ENCODE peak calls at places on chromosomes 11 and 22, in six cellular contexts. One of them, this sample, is unnamed.

GRCh38 chr11:93131709-93132108 is 66.1 kb downstream of the SLC36A4 start:
- DNase-seq in mesendoderm: peak
- DNase-seq in H1: no peak
- DNase-seq in neuronal stem cell: no peak
- DNase-seq in mesenchymal stem cell: no peak
- DNase-seq in H9: no peak
- DNase-seq in this sample: no peak

GRCh38 chr22:33577862-33578411 is 342.3 kb downstream of the LARGE1 start:
- DNase-seq in mesendoderm: no peak
- DNase-seq in H1: no peak
- DNase-seq in neuronal stem cell: no peak
- DNase-seq in mesenchymal stem cell: no peak
- DNase-seq in H9: no peak
- DNase-seq in this sample: no peak

GRCh38 chr11:131671764-131672163 is 301.3 kb downstream of the NTM start:
- DNase-seq in mesendoderm: peak
- DNase-seq in H1: peak
- DNase-seq in neuronal stem cell: no peak
- DNase-seq in mesenchymal stem cell: no peak
- DNase-seq in H9: peak
- DNase-seq in this sample: no peak

GRCh38 chr11:44388828-44389645 is 79.1 kb upstream of the ALX4 start:
- DNase-seq in mesendoderm: peak
- DNase-seq in H1: peak
- DNase-seq in neuronal stem cell: no peak
- DNase-seq in mesenchymal stem cell: no peak
- DNase-seq in H9: no peak
- DNase-seq in this sample: no peak

GRCh38 chr11:118441770-118442169 is 5.5 kb downstream of the KMT2A start:
- DNase-seq in mesendoderm: no peak
- DNase-seq in H1: no peak
- DNase-seq in neuronal stem cell: no peak
- DNase-seq in mesenchymal stem cell: no peak
- DNase-seq in H9: no peak
- DNase-seq in this sample: no peak

GRCh38 chr22:20324139-20324516 is 4.3 kb upstream of the DGCR6L start:
- DNase-seq in mesendoderm: no peak
- DNase-seq in H1: no peak
- DNase-seq in neuronal stem cell: no peak
- DNase-seq in mesenchymal stem cell: no peak
- DNase-seq in H9: peak
- DNase-seq in this sample: no peak

GRCh38 chr11:8091671-8092070 is 10.7 kb downstream of the TUB start:
- DNase-seq in mesendoderm: no peak
- DNase-seq in H1: no peak
- DNase-seq in neuronal stem cell: no peak
- DNase-seq in mesenchymal stem cell: no peak
- DNase-seq in H9: peak
- DNase-seq in this sample: no peak

GRCh38 chr11:128471138-128471661 is 116.2 kb downstream of the ETS1 start:
- DNase-seq in mesendoderm: no peak
- DNase-seq in H1: no peak
- DNase-seq in neuronal stem cell: no peak
- DNase-seq in mesenchymal stem cell: no peak
- DNase-seq in H9: no peak
- DNase-seq in this sample: no peak

GRCh38 chr22:35889071-35889470 is 139.6 kb downstream of the RBFOX2 start:
- DNase-seq in mesendoderm: no peak
- DNase-seq in H1: no peak
- DNase-seq in neuronal stem cell: no peak
- DNase-seq in mesenchymal stem cell: no peak
- DNase-seq in H9: no peak
- DNase-seq in this sample: no peak

GRCh38 chr11:60951909-60952741 is at the start of gene SLC15A3:
- DNase-seq in mesendoderm: peak
- DNase-seq in H1: peak
- DNase-seq in neuronal stem cell: no peak
- DNase-seq in mesenchymal stem cell: peak
- DNase-seq in H9: peak
- DNase-seq in this sample: peak

GRCh38 chr11:131827440-131827839 is 457.0 kb downstream of the NTM start:
- DNase-seq in mesendoderm: no peak
- DNase-seq in H1: no peak
- DNase-seq in neuronal stem cell: no peak
- DNase-seq in mesenchymal stem cell: no peak
- DNase-seq in H9: no peak
- DNase-seq in this sample: no peak

GRCh38 chr11:88489030-88489429 is 151.5 kb upstream of the CTSC start:
- DNase-seq in mesendoderm: no peak
- DNase-seq in H1: no peak
- DNase-seq in neuronal stem cell: no peak
- DNase-seq in mesenchymal stem cell: no peak
- DNase-seq in H9: no peak
- DNase-seq in this sample: peak

GRCh38 chr11:133921026-133921425 is 35.7 kb downstream of the IGSF9B start:
- DNase-seq in mesendoderm: no peak
- DNase-seq in H1: no peak
- DNase-seq in neuronal stem cell: no peak
- DNase-seq in mesenchymal stem cell: no peak
- DNase-seq in H9: no peak
- DNase-seq in this sample: no peak

GRCh38 chr11:43919852-43920597 is 22.4 kb upstream of the C11orf96 start:
- DNase-seq in mesendoderm: no peak
- DNase-seq in H1: no peak
- DNase-seq in neuronal stem cell: no peak
- DNase-seq in mesenchymal stem cell: peak
- DNase-seq in H9: no peak
- DNase-seq in this sample: peak

GRCh38 chr22:35542157-35542971 is 1.7 kb downstream of the RASD2 start:
- DNase-seq in mesendoderm: no peak
- DNase-seq in H1: no peak
- DNase-seq in neuronal stem cell: no peak
- DNase-seq in mesenchymal stem cell: no peak
- DNase-seq in H9: no peak
- DNase-seq in this sample: no peak

DNA sequence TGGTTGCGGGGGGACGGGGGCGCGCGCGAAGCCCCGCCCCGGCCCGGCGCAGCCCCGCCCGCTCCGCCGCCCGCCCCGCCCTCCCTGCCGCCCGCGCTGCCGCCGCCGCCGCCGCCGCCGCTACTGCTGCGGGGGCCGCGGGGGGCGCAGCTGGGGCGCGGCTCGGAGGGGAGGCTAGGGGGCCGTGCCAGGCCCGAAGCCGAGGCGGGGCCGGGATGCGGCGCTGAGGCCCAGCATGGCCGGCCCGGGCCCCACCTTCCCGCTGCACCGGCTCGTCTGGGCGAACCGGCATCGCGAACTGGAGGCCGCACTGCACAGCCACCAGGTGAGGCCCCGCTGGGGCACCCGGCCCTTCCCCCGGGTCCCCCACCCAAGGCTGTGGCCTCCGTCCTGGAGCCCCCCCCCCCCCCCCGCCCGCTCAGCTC is at the start of gene ANKRD13D:
- DNase-seq in mesendoderm: no peak
- DNase-seq in H1: no peak
- DNase-seq in neuronal stem cell: no peak
- DNase-seq in mesenchymal stem cell: no peak
- DNase-seq in H9: no peak
- DNase-seq in this sample: no peak
- H2BK15ac ChIP-seq in mesendoderm: no peak
- H2BK15ac ChIP-seq in H1: peak
- H2BK15ac ChIP-seq in neuronal stem cell: peak
- H2BK15ac ChIP-seq in mesenchymal stem cell: peak
- H2BK15ac ChIP-seq in H9: no peak
- H2BK15ac ChIP-seq in this sample: peak

GRCh38 chr11:110297082-110297725 is 790 bp upstream of the RDX start:
- DNase-seq in mesendoderm: peak
- DNase-seq in H1: no peak
- DNase-seq in neuronal stem cell: no peak
- DNase-seq in mesenchymal stem cell: peak
- DNase-seq in H9: no peak
- DNase-seq in this sample: peak
- H2BK15ac ChIP-seq in mesendoderm: peak
- H2BK15ac ChIP-seq in H1: peak
- H2BK15ac ChIP-seq in neuronal stem cell: no peak
- H2BK15ac ChIP-seq in mesenchymal stem cell: peak
- H2BK15ac ChIP-seq in H9: no peak
- H2BK15ac ChIP-seq in this sample: no peak

GRCh38 chr11:72556433-72556832 is 117.8 kb downstream of the PDE2A start:
- DNase-seq in mesendoderm: no peak
- DNase-seq in H1: no peak
- DNase-seq in neuronal stem cell: no peak
- DNase-seq in mesenchymal stem cell: no peak
- DNase-seq in H9: no peak
- DNase-seq in this sample: no peak

GRCh38 chr11:72548481-72548880 is 114.2 kb upstream of the CLPB start:
- DNase-seq in mesendoderm: no peak
- DNase-seq in H1: no peak
- DNase-seq in neuronal stem cell: no peak
- DNase-seq in mesenchymal stem cell: no peak
- DNase-seq in H9: no peak
- DNase-seq in this sample: no peak

GRCh38 chr11:72552399-72552910 is 118.1 kb upstream of the CLPB start:
- DNase-seq in mesendoderm: no peak
- DNase-seq in H1: no peak
- DNase-seq in neuronal stem cell: no peak
- DNase-seq in mesenchymal stem cell: no peak
- DNase-seq in H9: no peak
- DNase-seq in this sample: no peak

GRCh38 chr11:72553748-72554147 is 119.4 kb upstream of the CLPB start:
- DNase-seq in mesendoderm: peak
- DNase-seq in H1: peak
- DNase-seq in neuronal stem cell: no peak
- DNase-seq in mesenchymal stem cell: no peak
- DNase-seq in H9: peak
- DNase-seq in this sample: no peak

GRCh38 chr11:72551571-72551970 is 117.2 kb upstream of the CLPB start:
- DNase-seq in mesendoderm: no peak
- DNase-seq in H1: no peak
- DNase-seq in neuronal stem cell: no peak
- DNase-seq in mesenchymal stem cell: no peak
- DNase-seq in H9: no peak
- DNase-seq in this sample: no peak
- H2BK15ac ChIP-seq in mesendoderm: no peak
- H2BK15ac ChIP-seq in H1: no peak
- H2BK15ac ChIP-seq in neuronal stem cell: no peak
- H2BK15ac ChIP-seq in mesenchymal stem cell: no peak
- H2BK15ac ChIP-seq in H9: no peak
- H2BK15ac ChIP-seq in this sample: no peak

GRCh38 chr11:112582366-112582765 is 321.7 kb upstream of the PLET1 start:
- DNase-seq in mesendoderm: no peak
- DNase-seq in H1: no peak
- DNase-seq in neuronal stem cell: no peak
- DNase-seq in mesenchymal stem cell: no peak
- DNase-seq in H9: no peak
- DNase-seq in this sample: no peak
- H2BK15ac ChIP-seq in mesendoderm: no peak
- H2BK15ac ChIP-seq in H1: no peak
- H2BK15ac ChIP-seq in neuronal stem cell: no peak
- H2BK15ac ChIP-seq in mesenchymal stem cell: no peak
- H2BK15ac ChIP-seq in H9: no peak
- H2BK15ac ChIP-seq in this sample: no peak

GRCh38 chr22:39383841-39384625 is 15.5 kb upstream of the TAB1 start:
- DNase-seq in mesendoderm: no peak
- DNase-seq in H1: no peak
- DNase-seq in neuronal stem cell: no peak
- DNase-seq in mesenchymal stem cell: no peak
- DNase-seq in H9: no peak
- DNase-seq in this sample: peak

GRCh38 chr22:39392341-39392948 is 7.1 kb upstream of the TAB1 start:
- DNase-seq in mesendoderm: no peak
- DNase-seq in H1: no peak
- DNase-seq in neuronal stem cell: no peak
- DNase-seq in mesenchymal stem cell: no peak
- DNase-seq in H9: no peak
- DNase-seq in this sample: no peak

GRCh38 chr22:39389420-39389819 is 10.2 kb upstream of the TAB1 start:
- DNase-seq in mesendoderm: no peak
- DNase-seq in H1: no peak
- DNase-seq in neuronal stem cell: no peak
- DNase-seq in mesenchymal stem cell: no peak
- DNase-seq in H9: no peak
- DNase-seq in this sample: no peak

GRCh38 chr22:39384750-39385480 is 14.7 kb upstream of the TAB1 start:
- DNase-seq in mesendoderm: peak
- DNase-seq in H1: peak
- DNase-seq in neuronal stem cell: peak
- DNase-seq in mesenchymal stem cell: peak
- DNase-seq in H9: peak
- DNase-seq in this sample: peak

DNA sequence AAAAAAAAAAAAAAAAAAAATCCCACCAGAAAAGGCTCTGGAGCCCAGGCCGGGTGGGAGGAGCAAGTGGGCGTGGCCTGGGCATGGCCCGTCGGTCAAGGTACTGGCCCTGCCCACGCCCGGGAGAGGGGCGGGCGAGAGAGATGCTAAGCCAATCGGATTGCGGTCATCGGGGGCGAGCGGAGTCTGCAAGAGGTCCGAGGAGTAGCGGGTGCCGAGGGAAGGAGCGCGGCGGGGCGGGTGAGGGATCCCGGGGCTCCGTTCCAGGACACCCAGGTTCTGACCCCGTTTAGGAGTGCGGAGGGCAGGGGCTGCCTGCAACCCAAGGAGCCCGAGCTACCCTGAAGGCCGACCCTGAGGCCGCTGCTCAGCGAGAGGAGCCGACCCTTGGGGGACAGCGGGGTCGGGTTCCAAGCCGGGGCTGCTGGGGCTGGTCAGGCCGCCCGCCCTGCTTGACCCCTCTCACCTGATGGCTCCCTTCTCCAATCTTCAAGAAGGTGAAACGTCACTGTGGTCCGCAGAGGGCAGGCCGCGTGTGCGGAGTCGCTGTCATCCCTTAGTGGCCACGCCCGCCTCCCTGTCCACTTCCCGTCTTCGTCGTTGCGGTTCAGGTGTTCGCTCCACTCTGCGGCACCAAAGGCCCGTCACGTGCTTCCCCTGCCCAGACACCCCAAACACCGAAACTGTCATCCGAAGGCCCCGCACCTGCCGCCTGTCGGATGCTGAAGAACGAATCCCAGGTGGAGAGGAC is 11.1 kb upstream of the TAB1 start:
- DNase-seq in mesendoderm: peak
- DNase-seq in H1: peak
- DNase-seq in neuronal stem cell: peak
- DNase-seq in mesenchymal stem cell: peak
- DNase-seq in H9: peak
- DNase-seq in this sample: peak
- H2BK15ac ChIP-seq in mesendoderm: no peak
- H2BK15ac ChIP-seq in H1: no peak
- H2BK15ac ChIP-seq in neuronal stem cell: no peak
- H2BK15ac ChIP-seq in mesenchymal stem cell: peak
- H2BK15ac ChIP-seq in H9: no peak
- H2BK15ac ChIP-seq in this sample: no peak

GRCh38 chr11:103395612-103396011 is 286.4 kb downstream of the DYNC2H1 start:
- DNase-seq in mesendoderm: peak
- DNase-seq in H1: no peak
- DNase-seq in neuronal stem cell: no peak
- DNase-seq in mesenchymal stem cell: peak
- DNase-seq in H9: no peak
- DNase-seq in this sample: peak
- H2BK15ac ChIP-seq in mesendoderm: no peak
- H2BK15ac ChIP-seq in H1: no peak
- H2BK15ac ChIP-seq in neuronal stem cell: no peak
- H2BK15ac ChIP-seq in mesenchymal stem cell: no peak
- H2BK15ac ChIP-seq in H9: no peak
- H2BK15ac ChIP-seq in this sample: peak

GRCh38 chr22:41022470-41023298 is 69.7 kb upstream of the EP300 start:
- DNase-seq in mesendoderm: peak
- DNase-seq in H1: peak
- DNase-seq in neuronal stem cell: peak
- DNase-seq in mesenchymal stem cell: peak
- DNase-seq in H9: peak
- DNase-seq in this sample: peak
- H2BK15ac ChIP-seq in mesendoderm: no peak
- H2BK15ac ChIP-seq in H1: no peak
- H2BK15ac ChIP-seq in neuronal stem cell: peak
- H2BK15ac ChIP-seq in mesenchymal stem cell: peak
- H2BK15ac ChIP-seq in H9: no peak
- H2BK15ac ChIP-seq in this sample: peak